ENCODE peak calls at places on chromosomes 4 and X, in seven cellular contexts. K, R, J, F, B, O and W are unnamed samples.

GRCh38 chr4:119550857-119551532 is 77.6 kb downstream of the PDE5A start:
- DNase-seq in K (no peak), R (peak), J (no peak), F (no peak), B (no peak), O (no peak), W (no peak)

GRCh38 chr4:123699823-123700822 is 303.5 kb downstream of the SPRY1 start:
- DNase-seq in K (no peak), R (peak), J (no peak), F (peak), B (no peak), O (no peak), W (peak)

GRCh38 chrX:129115104-129115503 is 408.2 kb downstream of the SMARCA1 start:
- DNase-seq in K (no peak), R (no peak), J (peak), F (no peak), B (no peak), O (peak), W (peak)

GRCh38 chr4:44002368-44002767 is 446.2 kb downstream of the KCTD8 start:
- DNase-seq in K (no peak), R (no peak), J (no peak), F (no peak), B (no peak), O (no peak), W (no peak)

GRCh38 chr4:138439143-138439581 is 197.0 kb upstream of the SLC7A11 start:
- DNase-seq in K (no peak), R (peak), J (no peak), F (no peak), B (no peak), O (no peak), W (peak)

GRCh38 chr4:6878451-6879059 is 31.1 kb upstream of the TBC1D14 start:
- DNase-seq in K (no peak), R (no peak), J (no peak), F (no peak), B (no peak), O (no peak), W (no peak)

GRCh38 chr4:145098675-145099037 is 545 bp downstream of the ABCE1 start:
- DNase-seq in K (no peak), R (peak), J (no peak), F (peak), B (peak), O (no peak), W (peak)

GRCh38 chrX:46211079-46211478 is 334.1 kb downstream of the ZNF674 start:
- DNase-seq in K (no peak), R (no peak), J (no peak), F (no peak), B (no peak), O (no peak), W (no peak)

GRCh38 chrX:68261060-68261672 is 172.1 kb downstream of the OPHN1 start:
- DNase-seq in K (no peak), R (peak), J (no peak), F (peak), B (no peak), O (no peak), W (peak)

GRCh38 chrX:139930923-139931645 is 1.8 kb downstream of the ATP11C start:
- DNase-seq in K (no peak), R (no peak), J (peak), F (no peak), B (peak), O (peak), W (no peak)

GRCh38 chr4:21882050-21882839 is 66.3 kb downstream of the KCNIP4 start:
- DNase-seq in K (no peak), R (peak), J (no peak), F (no peak), B (no peak), O (no peak), W (no peak)

GRCh38 chrX:47831788-47832187 is 4.9 kb upstream of the ZNF81 start:
- DNase-seq in K (peak), R (no peak), J (peak), F (peak), B (peak), O (peak), W (peak)

GRCh38 chrX:49712577-49712976 is 16.8 kb upstream of the PAGE1 start:
- DNase-seq in K (no peak), R (no peak), J (no peak), F (no peak), B (no peak), O (no peak), W (no peak)

GRCh38 chrX:103539695-103540094 is 20.4 kb upstream of the RAB40A start:
- DNase-seq in K (no peak), R (no peak), J (no peak), F (no peak), B (no peak), O (no peak), W (no peak)

GRCh38 chr4:84814100-84814750 is 152.3 kb downstream of the WDFY3 start:
- DNase-seq in K (no peak), R (peak), J (no peak), F (peak), B (no peak), O (no peak), W (peak)

GRCh38 chrX:108419401-108419800 is 18.8 kb downstream of the COL4A6 start:
- DNase-seq in K (no peak), R (no peak), J (no peak), F (no peak), B (no peak), O (no peak), W (no peak)

GRCh38 chr4:69731261-69731660 is 29.2 kb downstream of the SULT1B1 start:
- DNase-seq in K (no peak), R (peak), J (no peak), F (no peak), B (no peak), O (no peak), W (no peak)

GRCh38 chr4:189202869-189203271 is 737.8 kb upstream of the FRG1 start:
- DNase-seq in K (no peak), R (peak), J (no peak), F (no peak), B (no peak), O (no peak), W (peak)

GRCh38 chr4:122534776-122535175 is 78.3 kb upstream of the IL2 start:
- DNase-seq in K (no peak), R (no peak), J (no peak), F (no peak), B (no peak), O (no peak), W (no peak)

GRCh38 chr4:67700119-67700873 is 659 bp downstream of the UBA6 start:
- DNase-seq in K (peak), R (peak), J (peak), F (peak), B (no peak), O (no peak), W (no peak)

GRCh38 chr4:179097741-179098140 is 1655.5 kb upstream of the AGA start:
- DNase-seq in K (no peak), R (peak), J (no peak), F (no peak), B (no peak), O (peak), W (peak)

GRCh38 chr4:174631901-174632758 is 109.8 kb upstream of the HPGD start:
- DNase-seq in K (peak), R (peak), J (peak), F (no peak), B (no peak), O (no peak), W (peak)

GRCh38 chrX:41906515-41907165 is 16.7 kb downstream of the CASK start:
- DNase-seq in K (no peak), R (peak), J (no peak), F (no peak), B (no peak), O (no peak), W (peak)

GRCh38 chr4:71184195-71184781 is 154.5 kb upstream of the SLC4A4 start:
- DNase-seq in K (peak), R (peak), J (peak), F (peak), B (peak), O (peak), W (peak)